ENCODE peak calls at places on chromosome 10, in nine cellular contexts. D, Q, B, C, H, P, J, Z and I are unnamed samples.

GRCh38 chr10:123996302-123996701 is 97.1 kb downstream of the CHST15 start:
- DNase-seq in C (no peak), D (no peak), Q (no peak), P (no peak), B (no peak), Z (no peak), H (no peak), J (no peak), I (no peak)

GRCh38 chr10:126908225-126908624 is 3.0 kb downstream of the DOCK1 start:
- DNase-seq in C (no peak), P (no peak), B (peak), J (no peak), Z (peak), Q (no peak), D (no peak), H (no peak), I (no peak)

GRCh38 chr10:125811251-125811650 is 11.8 kb downstream of the UROS start:
- DNase-seq in Z (no peak), H (no peak), B (no peak), Q (no peak), P (no peak), C (no peak), J (no peak), D (no peak), I (peak)

GRCh38 chr10:84424731-84425165 is 96.4 kb downstream of the CCSER2 start:
- DNase-seq in H (peak), Q (peak), P (no peak), B (peak), J (no peak), D (peak), C (no peak), Z (peak), I (peak)

GRCh38 chr10:69239816-69240434 is 19.8 kb downstream of the HKDC1 start:
- DNase-seq in B (peak), J (no peak), P (no peak), C (no peak), Z (peak), Q (no peak), H (no peak), D (no peak), I (no peak)

GRCh38 chr10:119406137-119406536 is 136.4 kb downstream of the RGS10 start:
- DNase-seq in Z (no peak), D (no peak), B (no peak), P (no peak), C (no peak), J (no peak), Q (no peak), H (no peak), I (no peak)

GRCh38 chr10:1152386-1153252 is 96.4 kb downstream of the WDR37 start:
- DNase-seq in Q (no peak), P (no peak), D (no peak), B (no peak), C (no peak), H (peak), Z (no peak), J (no peak), I (no peak)

GRCh38 chr10:97518601-97519043 is 19.9 kb downstream of the UBTD1 start:
- DNase-seq in H (no peak), P (no peak), C (no peak), Q (peak), Z (peak), B (peak), D (no peak), J (no peak), I (no peak)

GRCh38 chr10:58661336-58661735 is 148.7 kb downstream of the BICC1 start:
- DNase-seq in D (no peak), B (peak), Q (peak), J (no peak), C (no peak), H (no peak), P (no peak), Z (peak), I (no peak)

GRCh38 chr10:8428654-8429053 is 374.2 kb downstream of the GATA3 start:
- DNase-seq in H (no peak), J (no peak), Z (no peak), D (no peak), B (no peak), Q (no peak), P (no peak), C (no peak), I (no peak)

GRCh38 chr10:87546971-87547413 is 42.3 kb downstream of the MINPP1 start:
- DNase-seq in H (no peak), B (peak), C (no peak), P (no peak), Q (peak), D (peak), Z (peak), J (no peak), I (peak)

GRCh38 chr10:128596906-128597305 is 470.7 kb upstream of the MKI67 start:
- DNase-seq in C (no peak), Q (no peak), H (no peak), J (no peak), Z (no peak), B (no peak), P (no peak), D (no peak), I (no peak)

GRCh38 chr10:69577268-69578232 is 4.3 kb upstream of the NEUROG3 start:
- DNase-seq in Q (no peak), Z (peak), C (no peak), H (no peak), J (no peak), P (no peak), B (peak), D (no peak), I (no peak)

GRCh38 chr10:114304566-114305421 is 65.7 kb downstream of the VWA2 start:
- DNase-seq in Z (no peak), B (no peak), J (peak), D (peak), C (peak), Q (no peak), P (peak), H (peak), I (no peak)

GRCh38 chr10:120755771-120756170 is 95.4 kb upstream of the WDR11 start:
- DNase-seq in P (no peak), D (no peak), B (no peak), Q (no peak), C (no peak), Z (no peak), H (no peak), J (no peak), I (no peak)

GRCh38 chr10:690227-691161 is 1.0 kb upstream of the DIP2C start:
- DNase-seq in Q (no peak), Z (peak), D (no peak), B (peak), H (no peak), J (peak), C (no peak), P (peak), I (no peak)

GRCh38 chr10:12588091-12588850 is 238.9 kb downstream of the CAMK1D start:
- DNase-seq in D (no peak), Z (no peak), J (peak), C (peak), Q (no peak), P (no peak), H (no peak), B (peak), I (no peak)

GRCh38 chr10:120732643-120733313 is 118.4 kb upstream of the WDR11 start:
- DNase-seq in H (no peak), Q (no peak), C (no peak), D (no peak), B (no peak), J (no peak), P (no peak), Z (no peak), I (no peak)

GRCh38 chr10:61882621-61883375 is 18.7 kb upstream of the ARID5B start:
- DNase-seq in H (no peak), Z (peak), C (no peak), J (no peak), B (peak), P (no peak), D (no peak), Q (peak), I (no peak)

GRCh38 chr10:97485647-97486281 is 12.5 kb downstream of the MMS19 start:
- DNase-seq in H (no peak), C (no peak), D (no peak), J (no peak), Z (no peak), B (no peak), Q (no peak), P (no peak), I (no peak)

GRCh38 chr10:90197766-90198165 is 496.4 kb downstream of the KIF20B start:
- DNase-seq in Q (peak), B (peak), Z (peak), J (no peak), H (no peak), P (no peak), D (no peak), C (no peak), I (no peak)

GRCh38 chr10:30456262-30456661 is 22.3 kb downstream of the MAP3K8 start:
- DNase-seq in B (no peak), Q (peak), J (peak), D (no peak), H (no peak), C (peak), Z (no peak), P (no peak), I (no peak)

GRCh38 chr10:119104653-119105024 is 726 bp downstream of the DENND10 start:
- DNase-seq in P (peak), B (no peak), J (peak), H (no peak), Z (no peak), C (no peak), D (no peak), Q (peak), I (no peak)

GRCh38 chr10:14586901-14587300 is 187.8 kb downstream of the FAM107B start:
- DNase-seq in H (peak), Q (no peak), D (no peak), J (no peak), B (no peak), Z (no peak), C (peak), P (no peak), I (no peak)

DNA sequence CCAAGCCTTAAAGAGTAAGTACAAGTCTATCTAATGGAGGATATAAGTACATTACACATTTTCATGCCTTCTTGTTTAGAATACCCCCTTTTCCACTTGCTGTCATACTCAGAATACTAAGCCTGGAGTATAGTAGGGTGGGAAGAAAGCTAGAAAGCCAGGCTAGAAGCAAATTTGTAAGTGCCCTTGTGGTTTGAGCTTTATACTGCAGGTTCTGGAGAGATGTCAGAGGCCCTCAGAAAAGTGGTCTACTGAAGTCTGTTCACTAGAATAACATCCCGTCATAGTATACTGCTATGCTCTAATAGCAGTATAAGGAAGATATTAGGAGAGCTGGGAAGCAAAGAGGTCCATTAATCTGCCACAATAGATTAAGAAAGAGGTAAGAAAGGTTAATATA is 62.7 kb downstream of the HPSE2 start:
- DNase-seq in B (no peak), Q (no peak), P (no peak), J (no peak), D (no peak), H (no peak), Z (no peak), C (no peak), I (no peak)
- TF ChIP-seq CTCF in B (no peak), Q (no peak), P (no peak), J (no peak), D (no peak), H (no peak), Z (no peak), C (no peak), I (no peak)

GRCh38 chr10:60035984-60036383 is 129.6 kb upstream of the CCDC6 start:
- DNase-seq in Z (no peak), C (no peak), P (peak), Q (no peak), D (no peak), B (no peak), H (no peak), J (peak), I (no peak)
- TF ChIP-seq CTCF in Z (no peak), C (no peak), P (no peak), Q (no peak), D (no peak), B (no peak), H (no peak), J (no peak), I (no peak)

GRCh38 chr10:28721318-28721717 is 44.0 kb downstream of the BAMBI start:
- DNase-seq in P (no peak), C (no peak), Q (no peak), B (no peak), H (no peak), Z (no peak), D (no peak), J (no peak), I (no peak)

GRCh38 chr10:28717659-28718201 is 40.4 kb downstream of the BAMBI start:
- DNase-seq in C (no peak), B (no peak), J (no peak), D (no peak), P (no peak), Q (no peak), H (no peak), Z (no peak), I (no peak)

GRCh38 chr10:28716748-28717147 is 39.4 kb downstream of the BAMBI start:
- DNase-seq in Q (no peak), C (no peak), H (no peak), D (peak), P (no peak), J (no peak), Z (no peak), B (no peak), I (no peak)

GRCh38 chr10:28719789-28720436 is 42.6 kb downstream of the BAMBI start:
- DNase-seq in C (no peak), D (no peak), Q (peak), H (no peak), J (no peak), P (no peak), Z (peak), B (peak), I (no peak)

GRCh38 chr10:28722065-28722803 is 44.9 kb downstream of the BAMBI start:
- DNase-seq in C (no peak), D (peak), Z (peak), H (no peak), J (no peak), B (peak), P (no peak), Q (peak), I (no peak)
- TF ChIP-seq CTCF in C (no peak), D (no peak), Z (no peak), H (no peak), J (no peak), B (no peak), P (no peak), Q (peak), I (no peak)

DNA sequence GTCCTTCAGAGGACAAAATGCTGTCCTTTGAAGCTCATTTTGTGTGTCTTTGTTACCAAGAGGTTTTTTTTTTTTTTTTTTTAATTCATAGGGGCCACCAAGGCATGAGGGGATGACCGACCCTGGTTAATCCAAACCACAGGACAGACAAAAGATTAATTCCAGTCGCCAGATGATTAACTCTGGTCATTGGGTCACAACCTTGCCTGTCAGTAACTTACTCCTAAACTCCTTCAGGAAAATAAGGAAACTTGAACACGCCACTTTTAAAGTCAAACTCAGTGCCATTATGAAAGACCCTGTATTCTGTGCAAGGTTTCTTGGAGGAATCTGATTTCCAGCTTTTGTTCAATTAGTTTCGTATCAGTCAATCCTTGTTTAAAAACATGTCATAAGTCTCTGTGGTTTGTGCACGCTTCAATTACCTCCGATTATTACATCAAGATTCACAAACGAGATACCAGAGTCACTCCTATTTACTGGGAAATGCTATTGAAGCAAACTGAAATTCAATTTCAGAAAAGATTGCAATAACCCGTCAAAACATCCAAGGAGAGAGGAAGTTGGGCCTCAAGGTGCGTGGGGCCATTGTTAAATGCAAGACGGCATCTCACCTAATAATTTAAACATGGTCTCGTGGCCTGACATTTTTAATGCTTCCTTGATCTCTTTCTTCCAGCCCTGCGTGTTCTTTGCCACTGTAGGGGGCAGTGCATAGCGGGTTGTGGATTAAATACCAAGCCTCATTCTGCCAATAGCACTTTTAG is 44.0 kb downstream of the NRP1 start:
- DNase-seq in D (no peak), J (no peak), Z (no peak), Q (no peak), P (no peak), B (no peak), H (no peak), C (no peak), I (no peak)
- TF ChIP-seq CTCF in D (no peak), J (no peak), Z (no peak), Q (peak), P (no peak), B (no peak), H (no peak), C (no peak), I (peak)

GRCh38 chr10:110241841-110242240 is 34.4 kb downstream of the MXI1 start:
- DNase-seq in B (no peak), D (no peak), Z (no peak), C (no peak), Q (no peak), J (no peak), H (no peak), P (no peak), I (no peak)

GRCh38 chr10:110239892-110240291 is 32.5 kb downstream of the MXI1 start:
- DNase-seq in B (no peak), Q (no peak), Z (no peak), H (no peak), P (no peak), D (no peak), C (no peak), J (no peak), I (no peak)

GRCh38 chr10:110237894-110238480 is 30.6 kb downstream of the MXI1 start:
- DNase-seq in J (no peak), B (no peak), H (no peak), P (no peak), Q (no peak), Z (no peak), D (no peak), C (no peak), I (no peak)

GRCh38 chr10:110244550-110244949 is 37.1 kb downstream of the MXI1 start:
- DNase-seq in D (no peak), C (no peak), J (no peak), P (no peak), B (no peak), Z (peak), Q (no peak), H (no peak), I (no peak)

GRCh38 chr10:110241407-110241806 is 34.0 kb downstream of the MXI1 start:
- DNase-seq in D (no peak), P (no peak), H (no peak), C (no peak), B (no peak), Q (no peak), Z (no peak), J (no peak), I (no peak)
- TF ChIP-seq CTCF in D (no peak), P (no peak), H (no peak), C (no peak), B (no peak), Q (no peak), Z (no peak), J (no peak), I (no peak)

GRCh38 chr10:53939654-53940053 is 861.4 kb downstream of the PCDH15 start:
- DNase-seq in D (no peak), J (no peak), P (no peak), B (no peak), Z (no peak), Q (no peak), H (no peak), C (no peak), I (no peak)
- TF ChIP-seq CTCF in D (no peak), J (no peak), P (no peak), B (no peak), Z (no peak), Q (no peak), H (no peak), C (no peak), I (no peak)

GRCh38 chr10:95907454-95908253 is at the start of gene CC2D2B:
- DNase-seq in Q (peak), H (peak), C (peak), B (peak), P (peak), Z (peak), D (peak), J (peak), I (peak)
- TF ChIP-seq CTCF in Q (no peak), H (peak), C (no peak), B (no peak), P (no peak), Z (no peak), D (no peak), J (no peak), I (no peak)

GRCh38 chr10:75234683-75235374 is 928 bp downstream of the COMTD1 start:
- DNase-seq in J (no peak), H (peak), B (no peak), P (no peak), C (peak), Q (no peak), D (no peak), Z (no peak), I (no peak)
- TF ChIP-seq CTCF in J (peak), H (no peak), B (no peak), P (peak), C (no peak), Q (no peak), D (no peak), Z (no peak), I (no peak)

GRCh38 chr10:103854687-103855423 is 521 bp downstream of the SH3PXD2A start:
- DNase-seq in C (no peak), H (no peak), P (peak), B (peak), Q (no peak), J (peak), Z (peak), D (peak), I (no peak)

GRCh38 chr10:103856497-103857175 is 1.3 kb upstream of the SH3PXD2A start:
- DNase-seq in Q (no peak), P (no peak), H (no peak), B (no peak), J (no peak), Z (no peak), C (no peak), D (no peak), I (no peak)

GRCh38 chr10:103854265-103854686 is 1.1 kb downstream of the SH3PXD2A start:
- DNase-seq in D (no peak), H (no peak), C (no peak), B (peak), J (no peak), Z (peak), P (no peak), Q (no peak), I (no peak)

GRCh38 chr10:103855852-103856496 is 598 bp upstream of the SH3PXD2A start:
- DNase-seq in Z (no peak), Q (no peak), D (no peak), P (no peak), J (no peak), C (no peak), B (no peak), H (no peak), I (no peak)

DNA sequence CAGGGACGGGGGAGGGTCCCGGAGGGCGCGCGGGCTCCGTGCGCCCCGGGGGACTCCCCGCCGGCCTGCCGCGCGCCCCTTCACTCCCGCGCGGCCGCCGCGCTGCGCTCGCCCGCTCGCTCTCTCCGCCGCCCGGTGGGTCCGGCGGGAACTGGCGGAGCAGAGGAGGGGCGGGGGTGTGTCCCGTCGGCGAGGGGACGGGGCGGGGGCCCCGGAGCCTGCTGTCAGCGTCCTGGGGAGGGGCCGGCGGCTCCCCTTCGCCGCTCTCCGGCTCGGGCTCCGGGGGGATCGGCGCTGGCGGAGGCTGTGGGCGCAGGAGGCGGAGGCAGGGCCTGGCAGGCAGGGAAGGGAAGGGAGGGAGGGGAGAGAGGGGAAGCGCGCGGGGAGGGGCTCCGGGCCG is at the start of gene SH3PXD2A:
- DNase-seq in D (peak), H (no peak), C (no peak), Q (no peak), B (peak), P (peak), J (no peak), Z (no peak), I (no peak)
- TF ChIP-seq CTCF in D (no peak), H (peak), C (no peak), Q (no peak), B (no peak), P (no peak), J (no peak), Z (peak), I (no peak)

DNA sequence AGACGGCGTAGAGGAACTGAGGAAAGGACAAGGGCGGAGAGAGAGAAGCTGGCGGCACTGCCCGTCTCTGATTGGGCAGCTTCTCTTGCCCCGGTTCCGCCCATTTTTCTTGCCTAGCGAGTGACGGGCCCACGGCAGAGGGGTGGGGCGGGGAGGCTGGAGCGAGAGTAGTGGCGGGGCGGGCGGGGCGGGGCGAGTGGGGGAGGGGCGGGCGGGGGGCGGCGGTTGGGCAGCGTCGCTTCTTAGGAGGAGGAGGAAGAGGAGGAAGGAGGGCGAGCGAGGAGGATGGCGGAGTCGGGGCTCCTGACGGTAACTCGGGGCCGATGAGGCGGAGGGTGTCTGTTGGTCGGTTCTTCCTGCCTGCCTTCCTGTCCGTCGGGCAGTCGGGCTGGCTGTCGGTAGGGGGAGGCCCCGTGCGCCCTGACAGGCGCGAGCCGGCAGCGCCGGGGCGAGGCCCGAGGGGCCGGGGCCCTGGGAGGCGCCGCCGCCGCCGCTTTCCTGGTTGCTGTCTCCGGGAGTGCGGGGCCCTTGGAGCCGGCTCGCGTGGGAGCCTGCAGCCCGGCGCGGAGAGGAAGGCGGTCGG is at the start of gene SHOC2:
- DNase-seq in P (no peak), J (peak), D (peak), H (peak), Q (no peak), B (peak), C (peak), Z (no peak), I (no peak)
- TF ChIP-seq CTCF in P (peak), J (peak), D (no peak), H (peak), Q (peak), B (peak), C (no peak), Z (peak), I (peak)